ENCODE peak calls at places on chromosomes 1 and 21, in five cellular contexts. L, W, E, P and F are unnamed samples.

GRCh38 chr1:181149326-181150000 is 61.0 kb downstream of the IER5 start:
- DNase-seq in E (peak; percentile 74), W (no peak), P (no peak), L (no peak), F (no peak)

GRCh38 chr1:14939527-14940284 is 213.8 kb upstream of the TMEM51 start:
- DNase-seq in W (no peak), P (no peak), E (no peak), L (no peak), F (peak; percentile 90)

GRCh38 chr21:44913425-44914175 is 7.1 kb downstream of the ITGB2 start:
- DNase-seq in P (no peak), W (no peak), E (no peak), L (no peak), F (no peak)

GRCh38 chr21:14603202-14603601 is 57.1 kb upstream of the SAMSN1 start:
- DNase-seq in E (no peak), L (no peak), W (no peak), P (no peak), F (peak; percentile 59)

GRCh38 chr1:41322835-41323234 is 38.4 kb upstream of the FOXO6 start:
- DNase-seq in W (no peak), L (peak; percentile 94), P (peak; percentile 69), E (no peak), F (peak; percentile 55)

GRCh38 chr1:114821978-114822377 is 32.7 kb upstream of the SYCP1 start:
- DNase-seq in W (no peak), L (no peak), E (no peak), P (no peak), F (no peak)

GRCh38 chr1:222616535-222616934 is 1.4 kb upstream of the MIA3 start:
- DNase-seq in W (no peak), L (no peak), P (no peak), E (no peak), F (peak; percentile 51)

GRCh38 chr1:58986996-58987767 is 203.3 kb upstream of the JUN start:
- DNase-seq in W (no peak), P (no peak), L (no peak), E (no peak), F (no peak)

GRCh38 chr1:234777850-234778214 is 167.9 kb upstream of the IRF2BP2 start:
- DNase-seq in W (no peak), L (no peak), E (no peak), P (no peak), F (no peak)

GRCh38 chr1:34479731-34480130 is 275.1 kb upstream of the GJB5 start:
- DNase-seq in W (no peak), E (no peak), L (no peak), P (peak; percentile 56), F (no peak)

GRCh38 chr1:167492509-167492910 is 25.8 kb downstream of the CD247 start:
- DNase-seq in E (peak; percentile 17), L (no peak), P (no peak), W (no peak), F (no peak)

GRCh38 chr1:201591348-201591747 is 52.4 kb downstream of the NAV1 start:
- DNase-seq in E (no peak), P (no peak), W (no peak), L (no peak), F (no peak)

GRCh38 chr1:92211166-92211565 is 6.5 kb upstream of the C1orf146 start:
- DNase-seq in W (no peak), L (no peak), E (no peak), P (no peak), F (peak; percentile 63)

GRCh38 chr1:96519851-96520281 is 201.7 kb upstream of the PTBP2 start:
- DNase-seq in W (no peak), L (no peak), P (peak; percentile 56), E (no peak), F (no peak)

GRCh38 chr1:116765962-116766361 is 11.7 kb downstream of the CD2 start:
- DNase-seq in W (no peak), E (no peak), L (no peak), P (no peak), F (peak; percentile 26)

GRCh38 chr1:236681184-236681583 is 5.1 kb upstream of the ACTN2 start:
- DNase-seq in E (no peak), W (no peak), L (no peak), P (no peak), F (no peak)

GRCh38 chr1:43358121-43358745 is 548 bp upstream of the CDC20 start:
- DNase-seq in L (peak; percentile 60), W (no peak), P (no peak), E (no peak), F (no peak)

GRCh38 chr1:155307247-155307740 is 1.4 kb upstream of the FDPS start:
- DNase-seq in E (no peak), W (no peak), L (no peak), P (no peak), F (peak; percentile 56)

GRCh38 chr1:109650609-109651008 is 5.3 kb upstream of the GSTM4 start:
- DNase-seq in P (no peak), E (no peak), L (no peak), W (no peak), F (peak; percentile 45)

GRCh38 chr21:43282358-43283120 is 113.7 kb downstream of the CRYAA start:
- DNase-seq in E (no peak), W (no peak), L (no peak), P (no peak), F (no peak)

GRCh38 chr1:31761883-31762282 is 2.3 kb downstream of the ADGRB2 start:
- DNase-seq in L (no peak), E (no peak), P (no peak), W (no peak), F (peak; percentile 83)

GRCh38 chr1:29282924-29283803 is 46.8 kb downstream of the PTPRU start:
- DNase-seq in P (peak; percentile 98), L (no peak), E (peak; percentile 76), W (peak; percentile 46), F (peak; percentile 65)

GRCh38 chr1:242205622-242206489 is 207.0 kb upstream of the MAP1LC3C start:
- DNase-seq in L (no peak), E (no peak), W (no peak), P (no peak), F (no peak)

GRCh38 chr1:244862699-244863490 is 1.4 kb downstream of the HNRNPU start:
- DNase-seq in W (peak; percentile 98), E (peak; percentile 99), P (peak; percentile 98), L (peak; percentile 71), F (peak; percentile 94)

GRCh38 chr1:200178340-200178739 is 150.8 kb downstream of the NR5A2 start:
- DNase-seq in E (no peak), W (no peak), P (no peak), L (no peak), F (no peak)

GRCh38 chr1:66652556-66652955 is 99.7 kb upstream of the DYNLT5 start:
- DNase-seq in L (no peak), E (no peak), P (no peak), W (no peak), F (no peak)

GRCh38 chr1:86396503-86396900 is 379 bp upstream of the ODF2L start:
- DNase-seq in W (no peak), L (no peak), E (no peak), P (no peak), F (no peak)

GRCh38 chr1:87344231-87344630 is 15.6 kb downstream of the LMO4 start:
- DNase-seq in E (no peak), L (no peak), W (no peak), P (no peak), F (no peak)

GRCh38 chr1:8027748-8028631 is 1.9 kb upstream of the ERRFI1 start:
- DNase-seq in P (no peak), E (no peak), W (no peak), L (no peak), F (peak; percentile 88)

GRCh38 chr1:84853743-84854721 is 39.0 kb downstream of the LPAR3 start:
- DNase-seq in L (no peak), W (no peak), P (no peak), E (no peak), F (peak; percentile 87)

GRCh38 chr1:221164029-221164428 is 284.8 kb downstream of the HLX start:
- DNase-seq in P (no peak), W (no peak), E (no peak), L (no peak), F (peak; percentile 43)

GRCh38 chr21:46079357-46080170 is 18.3 kb upstream of the COL6A2 start:
- DNase-seq in L (no peak), P (peak; percentile 40), E (peak; percentile 93), W (no peak), F (peak; percentile 96)

GRCh38 chr1:155316922-155317321 is 3.8 kb upstream of the RUSC1 start:
- DNase-seq in L (no peak), W (no peak), E (no peak), P (no peak), F (no peak)

GRCh38 chr1:167511374-167511986 is 6.8 kb downstream of the CD247 start:
- DNase-seq in E (no peak), L (no peak), P (no peak), W (no peak), F (no peak)